ENCODE peak calls at places on chromosomes 12 and 14, in eight cellular contexts. One of them, this sample, is unnamed.

GRCh38 chr12:13425766-13426165 is 229.2 kb downstream of the EMP1 start:
- DNase-seq in RWPE2: no peak
- DNase-seq in uterus: no peak
- DNase-seq in upper lobe of left lung: no peak
- DNase-seq in mucosa of descending colon: no peak
- DNase-seq in left ventricle myocardium inferior: no peak
- DNase-seq in stomach: no peak
- DNase-seq in IMR-90: peak; percentile 64
- DNase-seq in this sample: no peak

GRCh38 chr14:64702493-64703392 is 1.5 kb upstream of the PLEKHG3 start:
- DNase-seq in RWPE2: peak; percentile 92
- DNase-seq in uterus: no peak
- DNase-seq in upper lobe of left lung: peak; percentile 65
- DNase-seq in mucosa of descending colon: peak; percentile 86
- DNase-seq in left ventricle myocardium inferior: no peak
- DNase-seq in stomach: peak; percentile 80
- DNase-seq in IMR-90: no peak
- DNase-seq in this sample: no peak

GRCh38 chr12:62466018-62466595 is 519 bp upstream of the MON2 start:
- DNase-seq in RWPE2: no peak
- DNase-seq in uterus: peak; percentile 42
- DNase-seq in upper lobe of left lung: no peak
- DNase-seq in mucosa of descending colon: no peak
- DNase-seq in left ventricle myocardium inferior: no peak
- DNase-seq in stomach: peak; percentile 35
- DNase-seq in IMR-90: peak; percentile 32
- DNase-seq in this sample: peak; percentile 16

GRCh38 chr12:69779928-69780327 is 41.3 kb downstream of the RAB3IP start:
- DNase-seq in RWPE2: no peak
- DNase-seq in uterus: no peak
- DNase-seq in upper lobe of left lung: no peak
- DNase-seq in mucosa of descending colon: no peak
- DNase-seq in left ventricle myocardium inferior: no peak
- DNase-seq in stomach: no peak
- DNase-seq in IMR-90: peak; percentile 10
- DNase-seq in this sample: peak; percentile 64

GRCh38 chr14:50997712-50998111 is 53.4 kb upstream of the PYGL start:
- DNase-seq in RWPE2: no peak
- DNase-seq in uterus: no peak
- DNase-seq in upper lobe of left lung: no peak
- DNase-seq in mucosa of descending colon: no peak
- DNase-seq in left ventricle myocardium inferior: no peak
- DNase-seq in stomach: no peak
- DNase-seq in IMR-90: no peak
- DNase-seq in this sample: no peak

GRCh38 chr14:47300801-47301200 is 374.6 kb downstream of the MDGA2 start:
- DNase-seq in RWPE2: no peak
- DNase-seq in uterus: no peak
- DNase-seq in upper lobe of left lung: no peak
- DNase-seq in mucosa of descending colon: no peak
- DNase-seq in left ventricle myocardium inferior: no peak
- DNase-seq in stomach: no peak
- DNase-seq in IMR-90: no peak
- DNase-seq in this sample: no peak

GRCh38 chr12:57899010-57899662 is 42.2 kb upstream of the ATP23 start:
- DNase-seq in RWPE2: no peak
- DNase-seq in uterus: peak; percentile 74
- DNase-seq in upper lobe of left lung: no peak
- DNase-seq in mucosa of descending colon: peak; percentile 79
- DNase-seq in left ventricle myocardium inferior: peak; percentile 31
- DNase-seq in stomach: peak; percentile 49
- DNase-seq in IMR-90: peak; percentile 81
- DNase-seq in this sample: no peak

GRCh38 chr12:54413284-54414190 is 5.5 kb downstream of the ITGA5 start:
- DNase-seq in RWPE2: no peak
- DNase-seq in uterus: no peak
- DNase-seq in upper lobe of left lung: no peak
- DNase-seq in mucosa of descending colon: peak; percentile 85
- DNase-seq in left ventricle myocardium inferior: peak; percentile 59
- DNase-seq in stomach: peak; percentile 37
- DNase-seq in IMR-90: no peak
- DNase-seq in this sample: no peak

GRCh38 chr14:35164849-35165248 is 42.5 kb downstream of the PRORP start:
- DNase-seq in RWPE2: no peak
- DNase-seq in uterus: no peak
- DNase-seq in upper lobe of left lung: no peak
- DNase-seq in mucosa of descending colon: no peak
- DNase-seq in left ventricle myocardium inferior: no peak
- DNase-seq in stomach: no peak
- DNase-seq in IMR-90: no peak
- DNase-seq in this sample: no peak

GRCh38 chr12:13980548-13981295 is 680 bp downstream of the GRIN2B start:
- DNase-seq in RWPE2: no peak
- DNase-seq in uterus: no peak
- DNase-seq in upper lobe of left lung: peak; percentile 81
- DNase-seq in mucosa of descending colon: peak; percentile 50
- DNase-seq in left ventricle myocardium inferior: no peak
- DNase-seq in stomach: no peak
- DNase-seq in IMR-90: no peak
- DNase-seq in this sample: no peak

GRCh38 chr12:90038290-90038689 is 329.7 kb upstream of the ATP2B1 start:
- DNase-seq in RWPE2: no peak
- DNase-seq in uterus: no peak
- DNase-seq in upper lobe of left lung: no peak
- DNase-seq in mucosa of descending colon: no peak
- DNase-seq in left ventricle myocardium inferior: no peak
- DNase-seq in stomach: no peak
- DNase-seq in IMR-90: no peak
- DNase-seq in this sample: no peak

GRCh38 chr14:24368562-24369252 is 723 bp downstream of the NFATC4 start:
- DNase-seq in RWPE2: no peak
- DNase-seq in uterus: peak; percentile 83
- DNase-seq in upper lobe of left lung: peak; percentile 90
- DNase-seq in mucosa of descending colon: peak; percentile 69
- DNase-seq in left ventricle myocardium inferior: peak; percentile 52
- DNase-seq in stomach: no peak
- DNase-seq in IMR-90: peak; percentile 74
- DNase-seq in this sample: peak; percentile 82

GRCh38 chr14:79044894-79045624 is 874.9 kb downstream of the NRXN3 start:
- DNase-seq in RWPE2: peak; percentile 98
- DNase-seq in uterus: peak; percentile 20
- DNase-seq in upper lobe of left lung: no peak
- DNase-seq in mucosa of descending colon: no peak
- DNase-seq in left ventricle myocardium inferior: no peak
- DNase-seq in stomach: no peak
- DNase-seq in IMR-90: peak; percentile 88
- DNase-seq in this sample: no peak

GRCh38 chr14:23128969-23129758 is 10.1 kb upstream of the CEBPE start:
- DNase-seq in RWPE2: no peak
- DNase-seq in uterus: no peak
- DNase-seq in upper lobe of left lung: no peak
- DNase-seq in mucosa of descending colon: no peak
- DNase-seq in left ventricle myocardium inferior: no peak
- DNase-seq in stomach: no peak
- DNase-seq in IMR-90: no peak
- DNase-seq in this sample: no peak

GRCh38 chr12:41293011-41293410 is 104.9 kb downstream of the PDZRN4 start:
- DNase-seq in RWPE2: peak; percentile 51
- DNase-seq in uterus: no peak
- DNase-seq in upper lobe of left lung: no peak
- DNase-seq in mucosa of descending colon: no peak
- DNase-seq in left ventricle myocardium inferior: no peak
- DNase-seq in stomach: no peak
- DNase-seq in IMR-90: no peak
- DNase-seq in this sample: no peak

GRCh38 chr12:95736631-95737030 is 53.9 kb downstream of the NTN4 start:
- DNase-seq in RWPE2: no peak
- DNase-seq in uterus: no peak
- DNase-seq in upper lobe of left lung: no peak
- DNase-seq in mucosa of descending colon: no peak
- DNase-seq in left ventricle myocardium inferior: peak; percentile 46
- DNase-seq in stomach: no peak
- DNase-seq in IMR-90: peak; percentile 47
- DNase-seq in this sample: no peak

GRCh38 chr12:77294016-77294415 is 228.6 kb upstream of the E2F7 start:
- DNase-seq in RWPE2: no peak
- DNase-seq in uterus: no peak
- DNase-seq in upper lobe of left lung: no peak
- DNase-seq in mucosa of descending colon: no peak
- DNase-seq in left ventricle myocardium inferior: no peak
- DNase-seq in stomach: no peak
- DNase-seq in IMR-90: peak; percentile 60
- DNase-seq in this sample: no peak

GRCh38 chr12:53791735-53792326 is 40.1 kb upstream of the CISTR start:
- DNase-seq in RWPE2: no peak
- DNase-seq in uterus: no peak
- DNase-seq in upper lobe of left lung: no peak
- DNase-seq in mucosa of descending colon: no peak
- DNase-seq in left ventricle myocardium inferior: no peak
- DNase-seq in stomach: peak; percentile 26
- DNase-seq in IMR-90: no peak
- DNase-seq in this sample: peak; percentile 51

GRCh38 chr14:68140111-68140741 is 320.6 kb downstream of the RAD51B start:
- DNase-seq in RWPE2: peak; percentile 86
- DNase-seq in uterus: peak; percentile 64
- DNase-seq in upper lobe of left lung: no peak
- DNase-seq in mucosa of descending colon: no peak
- DNase-seq in left ventricle myocardium inferior: no peak
- DNase-seq in stomach: peak; percentile 38
- DNase-seq in IMR-90: peak; percentile 99
- DNase-seq in this sample: no peak

GRCh38 chr12:121033625-121034349 is 5.3 kb downstream of the OASL start:
- DNase-seq in RWPE2: no peak
- DNase-seq in uterus: no peak
- DNase-seq in upper lobe of left lung: peak; percentile 27
- DNase-seq in mucosa of descending colon: no peak
- DNase-seq in left ventricle myocardium inferior: no peak
- DNase-seq in stomach: peak; percentile 38
- DNase-seq in IMR-90: no peak
- DNase-seq in this sample: no peak

GRCh38 chr12:121036810-121037326 is 2.2 kb downstream of the OASL start:
- DNase-seq in RWPE2: no peak
- DNase-seq in uterus: no peak
- DNase-seq in upper lobe of left lung: no peak
- DNase-seq in mucosa of descending colon: no peak
- DNase-seq in left ventricle myocardium inferior: no peak
- DNase-seq in stomach: no peak
- DNase-seq in IMR-90: peak; percentile 69
- DNase-seq in this sample: no peak

GRCh38 chr12:121043067-121043466 is 4.0 kb upstream of the OASL start:
- DNase-seq in RWPE2: no peak
- DNase-seq in uterus: no peak
- DNase-seq in upper lobe of left lung: no peak
- DNase-seq in mucosa of descending colon: no peak
- DNase-seq in left ventricle myocardium inferior: no peak
- DNase-seq in stomach: no peak
- DNase-seq in IMR-90: no peak
- DNase-seq in this sample: no peak

GRCh38 chr12:121034906-121035305 is 4.1 kb downstream of the OASL start:
- DNase-seq in RWPE2: no peak
- DNase-seq in uterus: no peak
- DNase-seq in upper lobe of left lung: no peak
- DNase-seq in mucosa of descending colon: no peak
- DNase-seq in left ventricle myocardium inferior: no peak
- DNase-seq in stomach: no peak
- DNase-seq in IMR-90: no peak
- DNase-seq in this sample: no peak

GRCh38 chr12:121038861-121039654 is at the start of gene OASL:
- DNase-seq in RWPE2: no peak
- DNase-seq in uterus: no peak
- DNase-seq in upper lobe of left lung: no peak
- DNase-seq in mucosa of descending colon: peak; percentile 65
- DNase-seq in left ventricle myocardium inferior: no peak
- DNase-seq in stomach: peak; percentile 77
- DNase-seq in IMR-90: no peak
- DNase-seq in this sample: no peak
- H3K4me3 ChIP-seq in RWPE2: peak within 1 kb of the TSS; percentile 33
- H3K4me3 ChIP-seq in uterus: no peak within 1 kb of the TSS
- H3K4me3 ChIP-seq in upper lobe of left lung: peak within 1 kb of the TSS; percentile 47
- H3K4me3 ChIP-seq in mucosa of descending colon: no peak within 1 kb of the TSS
- H3K4me3 ChIP-seq in left ventricle myocardium inferior: peak within 1 kb of the TSS; percentile 67
- H3K4me3 ChIP-seq in stomach: peak within 1 kb of the TSS; percentile 34
- H3K4me3 ChIP-seq in IMR-90: no peak within 1 kb of the TSS
- H3K4me3 ChIP-seq in this sample: peak within 1 kb of the TSS; percentile 28

GRCh38 chr12:119319638-119320037 is 14.9 kb upstream of the CCDC60 start:
- DNase-seq in RWPE2: no peak
- DNase-seq in uterus: no peak
- DNase-seq in upper lobe of left lung: no peak
- DNase-seq in mucosa of descending colon: no peak
- DNase-seq in left ventricle myocardium inferior: no peak
- DNase-seq in stomach: no peak
- DNase-seq in IMR-90: no peak
- DNase-seq in this sample: peak; percentile 23
- H3K4me1 ChIP-seq in RWPE2: no peaks in the 10 kb centered on the region
- H3K4me1 ChIP-seq in uterus: no peaks in the 10 kb centered on the region
- H3K4me1 ChIP-seq in upper lobe of left lung: no peaks in the 10 kb centered on the region
- H3K4me1 ChIP-seq in mucosa of descending colon: no peaks in the 10 kb centered on the region
- H3K4me1 ChIP-seq in left ventricle myocardium inferior: peaks cover 5% of the 10 kb centered on the region
- H3K4me1 ChIP-seq in stomach: no peaks in the 10 kb centered on the region
- H3K4me1 ChIP-seq in IMR-90: no peaks in the 10 kb centered on the region
- H3K4me1 ChIP-seq in this sample: no peaks in the 10 kb centered on the region

GRCh38 chr14:43418314-43418713 is 1088.8 kb downstream of the FSCB start:
- DNase-seq in RWPE2: no peak
- DNase-seq in uterus: no peak
- DNase-seq in upper lobe of left lung: no peak
- DNase-seq in mucosa of descending colon: no peak
- DNase-seq in left ventricle myocardium inferior: no peak
- DNase-seq in stomach: no peak
- DNase-seq in IMR-90: no peak
- DNase-seq in this sample: no peak
- TF ChIP-seq CTCF in RWPE2: no peak
- TF ChIP-seq CTCF in uterus: no peak
- TF ChIP-seq CTCF in upper lobe of left lung: no peak
- TF ChIP-seq CTCF in mucosa of descending colon: no peak
- TF ChIP-seq CTCF in left ventricle myocardium inferior: no peak
- TF ChIP-seq CTCF in stomach: no peak
- TF ChIP-seq CTCF in IMR-90: no peak
- TF ChIP-seq CTCF in this sample: no peak

GRCh38 chr14:20971705-20972021 is 16.4 kb downstream of the RNASE2 start:
- DNase-seq in RWPE2: no peak
- DNase-seq in uterus: no peak
- DNase-seq in upper lobe of left lung: no peak
- DNase-seq in mucosa of descending colon: no peak
- DNase-seq in left ventricle myocardium inferior: no peak
- DNase-seq in stomach: no peak
- DNase-seq in IMR-90: no peak
- DNase-seq in this sample: no peak
- H3K4me3 ChIP-seq in RWPE2: peak overlapping the region; percentile 39
- H3K4me3 ChIP-seq in uterus: no peak overlapping the region
- H3K4me3 ChIP-seq in upper lobe of left lung: peak overlapping the region; percentile 62
- H3K4me3 ChIP-seq in mucosa of descending colon: no peak overlapping the region
- H3K4me3 ChIP-seq in left ventricle myocardium inferior: peak overlapping the region; percentile 86
- H3K4me3 ChIP-seq in stomach: peak overlapping the region; percentile 64
- H3K4me3 ChIP-seq in IMR-90: no peak overlapping the region
- H3K4me3 ChIP-seq in this sample: peak overlapping the region; percentile 91

DNA sequence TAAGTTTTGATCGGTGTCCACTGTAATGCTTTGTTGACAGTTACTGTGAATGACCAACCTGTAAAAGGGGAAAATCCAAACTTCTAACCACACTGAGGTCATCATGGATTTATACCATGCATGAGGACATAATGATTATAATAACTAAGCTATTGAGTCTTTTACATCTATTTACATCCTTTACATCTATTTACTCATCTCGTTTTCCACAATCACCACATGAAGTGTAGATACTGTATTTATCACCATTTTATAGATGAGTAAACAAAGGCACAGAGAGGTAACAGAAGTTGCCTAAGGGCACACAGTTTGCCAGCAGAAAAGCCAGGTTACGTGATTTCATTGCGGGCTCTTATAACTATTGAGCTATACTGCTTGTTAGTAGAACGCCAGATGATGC is 27.9 kb upstream of the EID3 start:
- DNase-seq in RWPE2: no peak
- DNase-seq in uterus: no peak
- DNase-seq in upper lobe of left lung: no peak
- DNase-seq in mucosa of descending colon: no peak
- DNase-seq in left ventricle myocardium inferior: no peak
- DNase-seq in stomach: no peak
- DNase-seq in IMR-90: peak; percentile 53
- DNase-seq in this sample: no peak
- H3K4me1 ChIP-seq in RWPE2: peaks cover 13% of the 10 kb centered on the region
- H3K4me1 ChIP-seq in uterus: no peaks in the 10 kb centered on the region
- H3K4me1 ChIP-seq in upper lobe of left lung: peaks cover 5% of the 10 kb centered on the region
- H3K4me1 ChIP-seq in mucosa of descending colon: peaks cover 9% of the 10 kb centered on the region
- H3K4me1 ChIP-seq in left ventricle myocardium inferior: no peaks in the 10 kb centered on the region
- H3K4me1 ChIP-seq in stomach: peaks cover 8% of the 10 kb centered on the region
- H3K4me1 ChIP-seq in IMR-90: peaks cover 5% of the 10 kb centered on the region
- H3K4me1 ChIP-seq in this sample: no peaks in the 10 kb centered on the region